ENCODE peak calls at places on chromosomes 13 and 19, in seven cellular contexts. L is GM19239; Y is naive thymus-derived CD4-positive, alpha-beta T cell; Q is NCI-H510A treated with DMSO at 0.1 percent for 48 hours; I is pons; V is dorsolateral prefrontal cortex; T is fibroblast of villous mesenchyme. P is an unnamed sample.

GRCh38 chr19:42480335-42481095 is 37.8 kb upstream of the CXCL17 start:
- DNase-seq in Y (no peak), T (peak), V (no peak), I (peak), L (no peak), Q (no peak), P (peak)

GRCh38 chr19:17765069-17765618 is 13.9 kb downstream of the FCHO1 start:
- DNase-seq in V (no peak), Q (no peak), L (no peak), T (peak), I (peak), Y (no peak), P (no peak)

GRCh38 chr13:113976711-113977684 is 3.1 kb upstream of the C13orf46 start:
- DNase-seq in Y (no peak), L (no peak), V (no peak), I (no peak), Q (no peak), T (no peak), P (no peak)

GRCh38 chr13:34155931-34156607 is 338.1 kb downstream of the RFC3 start:
- DNase-seq in Y (no peak), Q (no peak), T (peak), L (no peak), I (no peak), V (no peak), P (no peak)

GRCh38 chr13:100666124-100666523 is 8.5 kb downstream of the TMTC4 start:
- DNase-seq in Q (no peak), L (no peak), V (no peak), T (peak), Y (no peak), I (peak), P (peak)

GRCh38 chr13:112447761-112448603 is 71.8 kb downstream of the SPACA7 start:
- DNase-seq in L (no peak), I (no peak), Y (no peak), V (no peak), T (no peak), Q (peak), P (no peak)

GRCh38 chr19:3034194-3034844 is 5.2 kb upstream of the TLE2 start:
- DNase-seq in I (peak), Q (no peak), V (no peak), L (no peak), Y (no peak), T (peak), P (no peak)

GRCh38 chr13:107765724-107766436 is 449.5 kb downstream of the LIG4 start:
- DNase-seq in V (no peak), Y (no peak), L (no peak), I (no peak), Q (peak), T (no peak), P (peak)

GRCh38 chr19:44848036-44848804 is 2.1 kb downstream of the NECTIN2 start:
- DNase-seq in Q (no peak), T (peak), L (no peak), V (no peak), Y (no peak), I (peak), P (peak)

GRCh38 chr13:31334547-31334946 is 134.8 kb downstream of the B3GLCT start:
- DNase-seq in T (no peak), Q (no peak), Y (no peak), I (no peak), V (no peak), L (no peak), P (no peak)

GRCh38 chr19:16062789-16063188 is 13.5 kb upstream of the TPM4 start:
- DNase-seq in I (peak), V (no peak), L (no peak), Q (peak), T (no peak), Y (peak), P (no peak)

GRCh38 chr19:1128111-1128510 is 24.3 kb downstream of the GPX4 start:
- DNase-seq in Y (no peak), T (no peak), L (no peak), I (no peak), Q (no peak), V (no peak), P (no peak)

GRCh38 chr13:40221460-40222201 is 444.8 kb downstream of the FOXO1 start:
- DNase-seq in Q (no peak), L (no peak), V (no peak), I (no peak), T (peak), Y (no peak), P (no peak)

GRCh38 chr19:46195104-46195503 is 34.4 kb upstream of the IGFL1 start:
- DNase-seq in T (no peak), L (no peak), Q (no peak), Y (no peak), V (no peak), I (no peak), P (no peak)

GRCh38 chr19:49151339-49152217 is 3.6 kb downstream of the HRC start:
- DNase-seq in T (no peak), V (peak), I (no peak), Y (no peak), L (no peak), Q (no peak), P (peak)

GRCh38 chr19:13987101-13987890 is 18.8 kb downstream of the RFX1 start:
- DNase-seq in L (no peak), T (no peak), Y (no peak), I (peak), Q (no peak), V (no peak), P (no peak)

GRCh38 chr19:36113895-36114762 is 546 bp downstream of the POLR2I start:
- DNase-seq in T (peak), Q (peak), I (peak), V (no peak), Y (peak), L (no peak), P (no peak)

GRCh38 chr13:19618925-19619324 is 14.5 kb upstream of the MPHOSPH8 start:
- DNase-seq in V (no peak), T (peak), Y (no peak), I (no peak), Q (no peak), L (no peak), P (no peak)

GRCh38 chr13:27556109-27556508 is 64.2 kb downstream of the LNX2 start:
- DNase-seq in T (no peak), V (no peak), I (peak), Q (no peak), Y (no peak), L (no peak), P (no peak)

GRCh38 chr19:34274827-34275625 is 20.7 kb downstream of the GARRE1 start:
- DNase-seq in L (no peak), I (no peak), Q (no peak), Y (no peak), V (no peak), T (peak), P (no peak)

GRCh38 chr13:36310417-36311108 is 12.9 kb upstream of the CCDC169 start:
- DNase-seq in Y (no peak), Q (no peak), V (no peak), T (no peak), I (no peak), L (no peak), P (no peak)

GRCh38 chr13:36919833-36920611 is at the start of gene SMAD9:
- DNase-seq in Y (no peak), L (peak), I (peak), V (peak), Q (no peak), T (peak), P (peak)